ENCODE peak calls at places on chromosome 14, in nine cellular contexts. One of them, this sample, is unnamed.

GRCh38 chr14:65658202-65658601 is 245.7 kb downstream of the FUT8 start:
- DNase-seq in AG04449: peak
- DNase-seq in foreskin fibroblast: peak
- DNase-seq in MM.1S: no peak
- DNase-seq in upper lobe of left lung: no peak
- DNase-seq in HCT116: no peak
- DNase-seq in CD4-positive, alpha-beta T cell: no peak
- DNase-seq in NB4: no peak
- DNase-seq in cardiac fibroblast: peak
- DNase-seq in this sample: no peak

GRCh38 chr14:79581912-79582576 is 629.3 kb downstream of the DIO2 start:
- DNase-seq in AG04449: no peak
- DNase-seq in foreskin fibroblast: peak
- DNase-seq in MM.1S: no peak
- DNase-seq in upper lobe of left lung: no peak
- DNase-seq in HCT116: no peak
- DNase-seq in CD4-positive, alpha-beta T cell: no peak
- DNase-seq in NB4: no peak
- DNase-seq in cardiac fibroblast: peak
- DNase-seq in this sample: peak

GRCh38 chr14:35043046-35043445 is 3.0 kb upstream of the FAM177A1 start:
- DNase-seq in AG04449: no peak
- DNase-seq in foreskin fibroblast: no peak
- DNase-seq in MM.1S: no peak
- DNase-seq in upper lobe of left lung: no peak
- DNase-seq in HCT116: no peak
- DNase-seq in CD4-positive, alpha-beta T cell: no peak
- DNase-seq in NB4: no peak
- DNase-seq in cardiac fibroblast: no peak
- DNase-seq in this sample: no peak

GRCh38 chr14:79514700-79515099 is 696.6 kb downstream of the DIO2 start:
- DNase-seq in AG04449: peak
- DNase-seq in foreskin fibroblast: peak
- DNase-seq in MM.1S: no peak
- DNase-seq in upper lobe of left lung: no peak
- DNase-seq in HCT116: no peak
- DNase-seq in CD4-positive, alpha-beta T cell: no peak
- DNase-seq in NB4: no peak
- DNase-seq in cardiac fibroblast: peak
- DNase-seq in this sample: peak

GRCh38 chr14:50070230-50070629 is 46.1 kb downstream of the VCPKMT start:
- DNase-seq in AG04449: no peak
- DNase-seq in foreskin fibroblast: no peak
- DNase-seq in MM.1S: no peak
- DNase-seq in upper lobe of left lung: no peak
- DNase-seq in HCT116: no peak
- DNase-seq in CD4-positive, alpha-beta T cell: no peak
- DNase-seq in NB4: no peak
- DNase-seq in cardiac fibroblast: no peak
- DNase-seq in this sample: no peak

GRCh38 chr14:75283884-75284563 is 5.4 kb downstream of the FOS start:
- DNase-seq in AG04449: no peak
- DNase-seq in foreskin fibroblast: no peak
- DNase-seq in MM.1S: no peak
- DNase-seq in upper lobe of left lung: no peak
- DNase-seq in HCT116: no peak
- DNase-seq in CD4-positive, alpha-beta T cell: no peak
- DNase-seq in NB4: peak
- DNase-seq in cardiac fibroblast: peak
- DNase-seq in this sample: peak

GRCh38 chr14:73521229-73521628 is 15.7 kb upstream of the ACOT1 start:
- DNase-seq in AG04449: no peak
- DNase-seq in foreskin fibroblast: no peak
- DNase-seq in MM.1S: no peak
- DNase-seq in upper lobe of left lung: no peak
- DNase-seq in HCT116: no peak
- DNase-seq in CD4-positive, alpha-beta T cell: no peak
- DNase-seq in NB4: no peak
- DNase-seq in cardiac fibroblast: no peak
- DNase-seq in this sample: no peak

GRCh38 chr14:66295386-66295785 is 190.8 kb upstream of the CCDC196 start:
- DNase-seq in AG04449: no peak
- DNase-seq in foreskin fibroblast: no peak
- DNase-seq in MM.1S: no peak
- DNase-seq in upper lobe of left lung: no peak
- DNase-seq in HCT116: no peak
- DNase-seq in CD4-positive, alpha-beta T cell: no peak
- DNase-seq in NB4: no peak
- DNase-seq in cardiac fibroblast: no peak
- DNase-seq in this sample: no peak

GRCh38 chr14:23168246-23168645 is 15.2 kb downstream of the SLC7A8 start:
- DNase-seq in AG04449: no peak
- DNase-seq in foreskin fibroblast: no peak
- DNase-seq in MM.1S: no peak
- DNase-seq in upper lobe of left lung: no peak
- DNase-seq in HCT116: no peak
- DNase-seq in CD4-positive, alpha-beta T cell: no peak
- DNase-seq in NB4: no peak
- DNase-seq in cardiac fibroblast: no peak
- DNase-seq in this sample: no peak

GRCh38 chr14:101972126-101972785 is 7.9 kb downstream of the DYNC1H1 start:
- DNase-seq in AG04449: peak
- DNase-seq in foreskin fibroblast: peak
- DNase-seq in MM.1S: no peak
- DNase-seq in upper lobe of left lung: no peak
- DNase-seq in HCT116: peak
- DNase-seq in CD4-positive, alpha-beta T cell: no peak
- DNase-seq in NB4: peak
- DNase-seq in cardiac fibroblast: peak
- DNase-seq in this sample: peak

GRCh38 chr14:64979336-64980074 is 7.2 kb upstream of the FNTB start:
- DNase-seq in AG04449: no peak
- DNase-seq in foreskin fibroblast: peak
- DNase-seq in MM.1S: no peak
- DNase-seq in upper lobe of left lung: no peak
- DNase-seq in HCT116: no peak
- DNase-seq in CD4-positive, alpha-beta T cell: no peak
- DNase-seq in NB4: no peak
- DNase-seq in cardiac fibroblast: peak
- DNase-seq in this sample: peak

GRCh38 chr14:84085493-84085892 is 1444.5 kb upstream of the FLRT2 start:
- DNase-seq in AG04449: no peak
- DNase-seq in foreskin fibroblast: no peak
- DNase-seq in MM.1S: no peak
- DNase-seq in upper lobe of left lung: no peak
- DNase-seq in HCT116: no peak
- DNase-seq in CD4-positive, alpha-beta T cell: no peak
- DNase-seq in NB4: no peak
- DNase-seq in cardiac fibroblast: no peak
- DNase-seq in this sample: peak

GRCh38 chr14:57486767-57487379 is 6.8 kb downstream of the CCDC198 start:
- DNase-seq in AG04449: no peak
- DNase-seq in foreskin fibroblast: peak
- DNase-seq in MM.1S: peak
- DNase-seq in upper lobe of left lung: no peak
- DNase-seq in HCT116: peak
- DNase-seq in CD4-positive, alpha-beta T cell: no peak
- DNase-seq in NB4: peak
- DNase-seq in cardiac fibroblast: peak
- DNase-seq in this sample: peak

GRCh38 chr14:96699666-96700065 is 97.5 kb upstream of the VRK1 start:
- DNase-seq in AG04449: no peak
- DNase-seq in foreskin fibroblast: no peak
- DNase-seq in MM.1S: no peak
- DNase-seq in upper lobe of left lung: no peak
- DNase-seq in HCT116: no peak
- DNase-seq in CD4-positive, alpha-beta T cell: no peak
- DNase-seq in NB4: no peak
- DNase-seq in cardiac fibroblast: no peak
- DNase-seq in this sample: no peak
- TF ChIP-seq CTCF in AG04449: no peak
- TF ChIP-seq CTCF in foreskin fibroblast: no peak
- TF ChIP-seq CTCF in MM.1S: no peak
- TF ChIP-seq CTCF in upper lobe of left lung: no peak
- TF ChIP-seq CTCF in HCT116: no peak
- TF ChIP-seq CTCF in CD4-positive, alpha-beta T cell: no peak
- TF ChIP-seq CTCF in NB4: no peak
- TF ChIP-seq CTCF in cardiac fibroblast: no peak
- TF ChIP-seq CTCF in this sample: no peak

GRCh38 chr14:68552075-68552474 is 240.8 kb downstream of the ZFP36L1 start:
- DNase-seq in AG04449: no peak
- DNase-seq in foreskin fibroblast: no peak
- DNase-seq in MM.1S: no peak
- DNase-seq in upper lobe of left lung: no peak
- DNase-seq in HCT116: no peak
- DNase-seq in CD4-positive, alpha-beta T cell: no peak
- DNase-seq in NB4: no peak
- DNase-seq in cardiac fibroblast: no peak
- DNase-seq in this sample: no peak

GRCh38 chr14:68549966-68550705 is 242.7 kb downstream of the ZFP36L1 start:
- DNase-seq in AG04449: no peak
- DNase-seq in foreskin fibroblast: peak
- DNase-seq in MM.1S: no peak
- DNase-seq in upper lobe of left lung: no peak
- DNase-seq in HCT116: no peak
- DNase-seq in CD4-positive, alpha-beta T cell: no peak
- DNase-seq in NB4: no peak
- DNase-seq in cardiac fibroblast: peak
- DNase-seq in this sample: peak

GRCh38 chr14:68549057-68549421 is 243.8 kb downstream of the ZFP36L1 start:
- DNase-seq in AG04449: peak
- DNase-seq in foreskin fibroblast: peak
- DNase-seq in MM.1S: no peak
- DNase-seq in upper lobe of left lung: no peak
- DNase-seq in HCT116: peak
- DNase-seq in CD4-positive, alpha-beta T cell: no peak
- DNase-seq in NB4: no peak
- DNase-seq in cardiac fibroblast: peak
- DNase-seq in this sample: peak

GRCh38 chr14:68552597-68552996 is 240.3 kb downstream of the ZFP36L1 start:
- DNase-seq in AG04449: no peak
- DNase-seq in foreskin fibroblast: peak
- DNase-seq in MM.1S: no peak
- DNase-seq in upper lobe of left lung: no peak
- DNase-seq in HCT116: no peak
- DNase-seq in CD4-positive, alpha-beta T cell: no peak
- DNase-seq in NB4: peak
- DNase-seq in cardiac fibroblast: peak
- DNase-seq in this sample: peak

GRCh38 chr14:68551045-68551683 is 241.7 kb downstream of the ZFP36L1 start:
- DNase-seq in AG04449: no peak
- DNase-seq in foreskin fibroblast: peak
- DNase-seq in MM.1S: no peak
- DNase-seq in upper lobe of left lung: no peak
- DNase-seq in HCT116: no peak
- DNase-seq in CD4-positive, alpha-beta T cell: no peak
- DNase-seq in NB4: no peak
- DNase-seq in cardiac fibroblast: no peak
- DNase-seq in this sample: no peak
- TF ChIP-seq CTCF in AG04449: no peak
- TF ChIP-seq CTCF in foreskin fibroblast: no peak
- TF ChIP-seq CTCF in MM.1S: no peak
- TF ChIP-seq CTCF in upper lobe of left lung: no peak
- TF ChIP-seq CTCF in HCT116: no peak
- TF ChIP-seq CTCF in CD4-positive, alpha-beta T cell: no peak
- TF ChIP-seq CTCF in NB4: no peak
- TF ChIP-seq CTCF in cardiac fibroblast: no peak
- TF ChIP-seq CTCF in this sample: no peak

GRCh38 chr14:67453575-67454300 is 34.8 kb downstream of the TMEM229B start:
- DNase-seq in AG04449: no peak
- DNase-seq in foreskin fibroblast: no peak
- DNase-seq in MM.1S: no peak
- DNase-seq in upper lobe of left lung: no peak
- DNase-seq in HCT116: no peak
- DNase-seq in CD4-positive, alpha-beta T cell: no peak
- DNase-seq in NB4: no peak
- DNase-seq in cardiac fibroblast: no peak
- DNase-seq in this sample: no peak
- TF ChIP-seq CTCF in AG04449: no peak
- TF ChIP-seq CTCF in foreskin fibroblast: no peak
- TF ChIP-seq CTCF in MM.1S: no peak
- TF ChIP-seq CTCF in upper lobe of left lung: no peak
- TF ChIP-seq CTCF in HCT116: no peak
- TF ChIP-seq CTCF in CD4-positive, alpha-beta T cell: no peak
- TF ChIP-seq CTCF in NB4: peak
- TF ChIP-seq CTCF in cardiac fibroblast: no peak
- TF ChIP-seq CTCF in this sample: no peak

GRCh38 chr14:59018978-59019377 is 169.5 kb upstream of the DAAM1 start:
- DNase-seq in AG04449: no peak
- DNase-seq in foreskin fibroblast: peak
- DNase-seq in MM.1S: no peak
- DNase-seq in upper lobe of left lung: no peak
- DNase-seq in HCT116: no peak
- DNase-seq in CD4-positive, alpha-beta T cell: no peak
- DNase-seq in NB4: peak
- DNase-seq in cardiac fibroblast: no peak
- DNase-seq in this sample: peak
- TF ChIP-seq CTCF in AG04449: peak
- TF ChIP-seq CTCF in foreskin fibroblast: peak
- TF ChIP-seq CTCF in MM.1S: peak
- TF ChIP-seq CTCF in upper lobe of left lung: no peak
- TF ChIP-seq CTCF in HCT116: peak
- TF ChIP-seq CTCF in CD4-positive, alpha-beta T cell: no peak
- TF ChIP-seq CTCF in NB4: peak
- TF ChIP-seq CTCF in cardiac fibroblast: peak
- TF ChIP-seq CTCF in this sample: peak

GRCh38 chr14:36818212-36818611 is 156.6 kb downstream of the PAX9 start:
- DNase-seq in AG04449: no peak
- DNase-seq in foreskin fibroblast: no peak
- DNase-seq in MM.1S: no peak
- DNase-seq in upper lobe of left lung: no peak
- DNase-seq in HCT116: no peak
- DNase-seq in CD4-positive, alpha-beta T cell: no peak
- DNase-seq in NB4: no peak
- DNase-seq in cardiac fibroblast: no peak
- DNase-seq in this sample: no peak
- TF ChIP-seq CTCF in AG04449: no peak
- TF ChIP-seq CTCF in foreskin fibroblast: no peak
- TF ChIP-seq CTCF in MM.1S: no peak
- TF ChIP-seq CTCF in upper lobe of left lung: no peak
- TF ChIP-seq CTCF in HCT116: no peak
- TF ChIP-seq CTCF in CD4-positive, alpha-beta T cell: no peak
- TF ChIP-seq CTCF in NB4: no peak
- TF ChIP-seq CTCF in cardiac fibroblast: no peak
- TF ChIP-seq CTCF in this sample: no peak

GRCh38 chr14:30610719-30611388 is 11.3 kb upstream of the SCFD1 start:
- DNase-seq in AG04449: no peak
- DNase-seq in foreskin fibroblast: peak
- DNase-seq in MM.1S: no peak
- DNase-seq in upper lobe of left lung: no peak
- DNase-seq in HCT116: peak
- DNase-seq in CD4-positive, alpha-beta T cell: no peak
- DNase-seq in NB4: peak
- DNase-seq in cardiac fibroblast: peak
- DNase-seq in this sample: peak
- TF ChIP-seq CTCF in AG04449: no peak
- TF ChIP-seq CTCF in foreskin fibroblast: peak
- TF ChIP-seq CTCF in MM.1S: no peak
- TF ChIP-seq CTCF in upper lobe of left lung: peak
- TF ChIP-seq CTCF in HCT116: peak
- TF ChIP-seq CTCF in CD4-positive, alpha-beta T cell: peak
- TF ChIP-seq CTCF in NB4: peak
- TF ChIP-seq CTCF in cardiac fibroblast: peak
- TF ChIP-seq CTCF in this sample: peak

This sample was measured in choroid plexus epithelial cell.